ENCODE peak calls at places on chromosomes 2 and 18, in ten cellular contexts. H, D, S, U, O, V, I, N, A and K are unnamed samples.

GRCh38 chr2:128533101-128533500 is 214.4 kb upstream of the HS6ST1 start:
- DNase-seq in H (no peak), D (no peak), S (no peak), U (no peak), O (no peak), V (no peak), I (no peak), N (no peak), A (no peak), K (no peak)

GRCh38 chr18:57772387-57772799 is 30.7 kb downstream of the ATP8B1 start:
- DNase-seq in H (no peak), D (peak), S (no peak), U (no peak), O (no peak), V (no peak), I (no peak), N (no peak), A (no peak), K (no peak)

GRCh38 chr2:200253631-200254030 is 52.9 kb upstream of the SPATS2L start:
- DNase-seq in H (no peak), D (no peak), S (peak), U (no peak), O (no peak), V (no peak), I (no peak), N (no peak), A (no peak), K (no peak)

GRCh38 chr2:149329470-149330126 is 789 bp upstream of the LYPD6 start:
- DNase-seq in H (peak), D (peak), S (peak), U (no peak), O (no peak), V (peak), I (peak), N (peak), A (no peak), K (peak)

GRCh38 chr2:33378551-33379220 is 97.8 kb upstream of the RASGRP3 start:
- DNase-seq in H (no peak), D (no peak), S (no peak), U (no peak), O (no peak), V (no peak), I (no peak), N (no peak), A (no peak), K (no peak)

GRCh38 chr2:82792316-82792715 is 1666.8 kb downstream of the SUCLG1 start:
- DNase-seq in H (no peak), D (no peak), S (no peak), U (no peak), O (no peak), V (no peak), I (no peak), N (no peak), A (no peak), K (no peak)

GRCh38 chr2:62333961-62334360 is 138.0 kb downstream of the B3GNT2 start:
- DNase-seq in H (peak), D (no peak), S (no peak), U (no peak), O (no peak), V (no peak), I (no peak), N (no peak), A (no peak), K (no peak)

GRCh38 chr2:231177156-231178007 is 21.0 kb upstream of the ARMC9 start:
- DNase-seq in H (no peak), D (no peak), S (no peak), U (no peak), O (no peak), V (no peak), I (no peak), N (no peak), A (no peak), K (no peak)

GRCh38 chr18:3129053-3129864 is 90.5 kb downstream of the MYOM1 start:
- DNase-seq in H (peak), D (peak), S (peak), U (peak), O (peak), V (peak), I (peak), N (peak), A (peak), K (peak)

GRCh38 chr2:223055140-223055539 is 3.1 kb downstream of the KCNE4 start:
- DNase-seq in H (no peak), D (no peak), S (peak), U (no peak), O (no peak), V (no peak), I (no peak), N (no peak), A (no peak), K (no peak)

GRCh38 chr2:26768759-26769500 is 4.8 kb downstream of the SLC35F6 start:
- DNase-seq in H (no peak), D (peak), S (peak), U (no peak), O (peak), V (no peak), I (peak), N (no peak), A (peak), K (no peak)

GRCh38 chr18:54130177-54130576 is 94.3 kb downstream of the MBD2 start:
- DNase-seq in H (no peak), D (no peak), S (no peak), U (no peak), O (no peak), V (no peak), I (no peak), N (no peak), A (no peak), K (no peak)

GRCh38 chr2:6824962-6825361 is 40.7 kb downstream of the CMPK2 start:
- DNase-seq in H (no peak), D (no peak), S (peak), U (no peak), O (no peak), V (no peak), I (no peak), N (no peak), A (no peak), K (peak)

GRCh38 chr2:177998006-177998405 is 74.6 kb downstream of the PDE11A start:
- DNase-seq in H (no peak), D (no peak), S (peak), U (no peak), O (no peak), V (no peak), I (no peak), N (no peak), A (no peak), K (no peak)

GRCh38 chr2:241865957-241866858 is 3.3 kb upstream of the RTP5 start:
- DNase-seq in H (peak), D (no peak), S (no peak), U (no peak), O (no peak), V (peak), I (no peak), N (peak), A (no peak), K (no peak)

GRCh38 chr2:96739633-96740428 is at the start of gene LMAN2L:
- DNase-seq in H (peak), D (peak), S (peak), U (peak), O (peak), V (peak), I (peak), N (peak), A (peak), K (peak)
- TF ChIP-seq CTCF in H (no peak), D (no peak), S (peak), U (no peak), O (no peak), V (no peak), I (no peak), N (no peak), A (no peak), K (no peak)

DNA sequence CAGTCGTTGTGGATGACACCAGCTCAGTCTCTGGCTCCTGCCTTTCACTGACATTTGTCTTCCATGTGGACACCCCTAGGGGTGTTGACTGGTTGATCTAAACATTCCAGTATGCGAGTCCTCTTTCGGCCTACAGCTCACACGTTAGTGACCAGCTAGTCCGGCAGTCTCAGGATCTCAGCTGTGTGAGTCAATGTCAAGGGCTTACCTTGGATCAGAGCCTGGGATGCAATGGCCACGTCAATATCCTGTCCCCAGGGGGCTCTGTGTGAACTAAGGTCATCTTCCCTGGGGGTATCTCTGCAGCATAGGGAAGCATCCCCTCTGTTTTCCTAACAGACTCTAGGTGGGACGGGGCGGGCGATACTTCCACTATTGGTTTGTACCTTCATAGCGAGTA is 35.1 kb upstream of the YWHAQ start:
- DNase-seq in H (no peak), D (no peak), S (no peak), U (no peak), O (no peak), V (no peak), I (no peak), N (no peak), A (no peak), K (no peak)
- TF ChIP-seq CTCF in H (no peak), D (no peak), S (no peak), U (no peak), O (no peak), V (no peak), I (no peak), N (no peak), A (no peak), K (no peak)

DNA sequence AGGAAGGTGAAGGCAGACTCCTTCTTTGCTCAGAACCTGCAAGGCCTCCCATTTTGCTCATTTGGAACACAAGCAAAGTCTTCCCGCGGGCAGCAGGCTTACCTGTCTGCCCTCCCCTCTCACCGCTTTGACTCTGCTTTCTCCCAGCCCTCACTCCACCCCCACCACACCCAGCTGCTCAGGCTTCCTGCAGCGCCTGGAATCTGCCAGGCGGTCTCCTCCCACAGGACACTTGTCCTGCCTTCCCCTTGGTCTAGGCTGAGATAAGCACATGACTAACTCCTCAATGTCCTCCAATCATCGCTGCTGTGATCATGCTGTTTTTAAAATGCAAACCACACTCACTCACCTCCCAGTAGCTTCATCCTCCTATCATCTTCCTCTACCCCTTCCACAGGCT is 430.0 kb downstream of the ZNF516 start:
- DNase-seq in H (peak), D (no peak), S (no peak), U (no peak), O (no peak), V (peak), I (no peak), N (peak), A (no peak), K (no peak)
- TF ChIP-seq CTCF in H (no peak), D (no peak), S (no peak), U (no peak), O (no peak), V (no peak), I (no peak), N (no peak), A (no peak), K (no peak)

DNA sequence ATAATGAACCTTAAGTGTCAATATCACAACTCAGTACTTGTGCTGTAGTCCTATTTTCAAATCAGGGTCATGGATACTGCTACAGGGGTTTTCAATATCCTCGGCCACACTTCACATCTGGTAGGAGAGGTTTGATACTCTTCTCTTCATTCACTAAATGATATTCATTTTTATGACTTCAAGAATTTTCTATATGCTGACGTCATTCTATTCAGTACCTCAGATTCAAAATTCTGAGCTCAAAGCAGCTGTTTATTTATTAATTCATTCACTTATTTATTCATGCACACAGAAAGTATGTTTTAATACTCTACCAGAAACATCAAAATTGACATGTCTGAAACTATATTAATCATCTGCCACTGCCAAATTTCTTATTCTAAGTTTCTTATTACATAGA is 866.9 kb upstream of the LRRTM1 start:
- DNase-seq in H (no peak), D (no peak), S (no peak), U (no peak), O (no peak), V (no peak), I (no peak), N (no peak), A (no peak), K (no peak)
- TF ChIP-seq CTCF in H (no peak), D (no peak), S (no peak), U (no peak), O (no peak), V (no peak), I (no peak), N (no peak), A (no peak), K (no peak)

DNA sequence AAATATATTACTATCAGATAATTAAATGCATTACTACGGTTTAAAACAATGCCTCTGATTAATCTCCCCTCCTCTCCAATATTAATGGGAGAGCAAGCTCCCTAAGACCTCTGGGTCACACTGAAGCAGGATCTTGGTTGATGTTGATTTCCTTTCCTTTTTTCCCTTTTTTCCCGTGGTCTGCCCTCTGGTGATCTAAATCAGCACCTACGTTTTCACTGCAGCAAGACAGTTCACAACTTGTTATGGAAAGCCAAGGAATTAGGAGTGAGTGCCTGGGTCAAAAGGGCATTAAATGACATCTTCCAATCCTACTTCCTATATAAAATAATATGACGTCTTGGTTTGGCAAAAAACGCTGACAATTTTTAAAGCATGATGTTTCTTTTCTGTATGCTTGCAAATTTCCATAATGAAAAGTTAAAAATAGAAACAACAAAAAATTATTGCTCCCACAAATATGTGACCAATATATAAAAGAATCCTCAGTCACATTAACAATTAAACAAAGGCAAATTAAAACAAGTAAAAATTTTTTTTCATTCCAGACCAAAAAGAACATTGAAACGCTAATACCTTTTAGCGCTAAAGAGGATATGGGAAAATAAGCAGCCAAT is 7.9 kb upstream of the CFAP36 start:
- DNase-seq in H (peak), D (no peak), S (peak), U (peak), O (no peak), V (peak), I (peak), N (no peak), A (no peak), K (no peak)
- TF ChIP-seq CTCF in H (peak), D (peak), S (peak), U (peak), O (no peak), V (peak), I (peak), N (peak), A (peak), K (peak)